ENCODE peak calls at places on chromosome 20, in five cellular contexts. F, T, L, D and N are unnamed samples.

GRCh38 chr20:37796733-37797132 is 102.9 kb downstream of the CTNNBL1 start:
- DNase-seq in T (no peak), L (no peak), F (no peak), D (no peak), N (no peak)

GRCh38 chr20:34864216-34864615 is 8.4 kb downstream of the GGT7 start:
- DNase-seq in D (no peak), F (no peak), L (no peak), T (no peak), N (no peak)

GRCh38 chr20:58014628-58015315 is 213.7 kb downstream of the ANKRD60 start:
- DNase-seq in F (no peak), T (no peak), L (no peak), D (no peak), N (no peak)

GRCh38 chr20:33578510-33578909 is 83.6 kb upstream of the C20orf144 start:
- DNase-seq in D (no peak), T (peak), L (no peak), F (peak), N (peak)

GRCh38 chr20:10316582-10316981 is 98.0 kb downstream of the SNAP25 start:
- DNase-seq in T (no peak), F (no peak), L (no peak), D (no peak), N (no peak)

GRCh38 chr20:33993800-33994623 is at the start of gene RALY:
- DNase-seq in F (peak), L (peak), D (peak), T (peak), N (peak)

GRCh38 chr20:1274485-1275313 is 8.6 kb downstream of the SNPH start:
- DNase-seq in T (no peak), F (no peak), L (no peak), D (no peak), N (no peak)

GRCh38 chr20:38143646-38144554 is 21.2 kb downstream of the TGM2 start:
- DNase-seq in D (peak), T (peak), L (no peak), F (peak), N (peak)

GRCh38 chr20:47360207-47360488 is 3.6 kb upstream of the ZMYND8 start:
- DNase-seq in F (no peak), L (peak), T (peak), D (no peak), N (no peak)